ENCODE peak calls at places on chromosomes 5 and 9, in four cellular contexts. W is effector CD4-positive, alpha-beta T cell; D is T-cell; U is retina. Z is an unnamed sample.

GRCh38 chr5:24110019-24110615 is 534.7 kb downstream of the CDH10 start:
- DNase-seq in D (no peak), W (no peak), U (peak), Z (no peak)

GRCh38 chr9:124749811-124750210 is 21.3 kb downstream of the NR6A1 start:
- DNase-seq in W (no peak), U (no peak), D (no peak), Z (no peak)

GRCh38 chr9:87337335-87338074 is 160.2 kb upstream of the DAPK1 start:
- DNase-seq in D (no peak), U (peak), W (no peak), Z (no peak)

GRCh38 chr5:137291436-137291835 is 207.7 kb downstream of the SPOCK1 start:
- DNase-seq in D (no peak), W (no peak), U (no peak), Z (no peak)

GRCh38 chr5:68419637-68420452 is 204.3 kb downstream of the PIK3R1 start:
- DNase-seq in W (no peak), U (peak), D (no peak), Z (peak)

GRCh38 chr5:132012385-132013005 is 1.0 kb upstream of the ACSL6 start:
- DNase-seq in D (no peak), W (no peak), U (peak), Z (peak)

GRCh38 chr5:57007349-57007748 is 55.4 kb upstream of the MIER3 start:
- DNase-seq in W (no peak), D (no peak), U (no peak), Z (no peak)

GRCh38 chr9:127976498-127976897 is 4.3 kb downstream of the EEIG1 start:
- DNase-seq in D (peak), W (peak), U (no peak), Z (no peak)

GRCh38 chr5:173781826-173782670 is 106.1 kb upstream of the CPEB4 start:
- DNase-seq in D (peak), W (peak), U (no peak), Z (peak)

GRCh38 chr9:82354260-82354659 is 365.7 kb downstream of the SPATA31D1 start:
- DNase-seq in U (no peak), D (no peak), W (no peak), Z (no peak)

GRCh38 chr5:74767579-74767913 is 497 bp downstream of the NSA2 start:
- DNase-seq in D (no peak), U (no peak), W (no peak), Z (no peak)

GRCh38 chr9:123685489-123686083 is 244.3 kb downstream of the DENND1A start:
- DNase-seq in W (no peak), U (no peak), D (no peak), Z (no peak)

GRCh38 chr5:112931473-112931872 is 9.4 kb upstream of the REEP5 start:
- DNase-seq in D (no peak), U (no peak), W (no peak), Z (no peak)

GRCh38 chr5:79555418-79555817 is 41.5 kb upstream of the HOMER1 start:
- DNase-seq in W (no peak), U (no peak), D (no peak), Z (no peak)

GRCh38 chr5:74576941-74577456 is 63.5 kb downstream of the ENC1 start:
- DNase-seq in U (no peak), W (no peak), D (no peak), Z (no peak)

GRCh38 chr9:136339173-136339957 is 12.0 kb downstream of the GPSM1 start:
- DNase-seq in D (no peak), U (peak), W (no peak), Z (peak)